ENCODE peak calls at places on chromosomes 11 and 22, in six cellular contexts. R is heart right ventricle, N is mammary epithelial cell, H is NT2/D1, Z is upper lobe of right lung, Y is astrocyte of the spinal cord. C is an unnamed sample.

GRCh38 chr11:73293356-73293936 is 14.6 kb upstream of the ARHGEF17 start:
- DNase-seq in Z (no peak), H (no peak), Y (no peak), N (no peak), R (no peak), C (no peak)

GRCh38 chr11:105230586-105230985 is 91.0 kb upstream of the CARD18 start:
- DNase-seq in N (peak), Z (no peak), R (no peak), Y (no peak), H (no peak), C (no peak)

GRCh38 chr22:26684173-26684572 is 26.8 kb downstream of the MIAT start:
- DNase-seq in Y (no peak), H (no peak), R (no peak), N (no peak), Z (no peak), C (no peak)

GRCh38 chr11:76785513-76785912 is 2.4 kb downstream of the TSKU start:
- DNase-seq in N (no peak), Y (no peak), Z (no peak), H (no peak), R (no peak), C (no peak)

GRCh38 chr22:27224485-27225364 is 567.3 kb downstream of the MIAT start:
- DNase-seq in Y (peak), R (no peak), H (no peak), Z (no peak), N (no peak), C (peak)

GRCh38 chr11:69950120-69950519 is 128.0 kb upstream of the ANO1 start:
- DNase-seq in Z (no peak), Y (peak), R (no peak), H (peak), N (peak), C (no peak)

GRCh38 chr11:17314232-17314547 is 37.4 kb upstream of the NCR3LG1 start:
- DNase-seq in H (no peak), N (peak), Y (peak), Z (no peak), R (no peak), C (peak)

GRCh38 chr11:74276581-74276980 is 34.9 kb downstream of the P4HA3 start:
- DNase-seq in Z (no peak), H (no peak), Y (peak), N (no peak), R (no peak), C (no peak)

GRCh38 chr11:33778682-33779081 is 4.4 kb upstream of the FBXO3 start:
- DNase-seq in R (no peak), Z (no peak), H (no peak), N (no peak), Y (peak), C (peak)

GRCh38 chr11:19121646-19122045 is 4.7 kb downstream of the ZDHHC13 start:
- DNase-seq in H (no peak), Y (no peak), R (no peak), Z (no peak), N (no peak), C (no peak)

GRCh38 chr11:79973701-79974626 is 533.1 kb upstream of the TENM4 start:
- DNase-seq in R (no peak), H (peak), N (peak), Z (no peak), Y (no peak), C (no peak)

GRCh38 chr22:44534335-44534734 is 36.3 kb upstream of the RTL6 start:
- DNase-seq in Z (no peak), R (no peak), H (no peak), N (no peak), Y (no peak), C (no peak)

GRCh38 chr11:44611687-44612437 is 46.4 kb downstream of the CD82 start:
- DNase-seq in H (no peak), R (no peak), Y (no peak), Z (no peak), N (peak), C (no peak)

GRCh38 chr11:4134844-4135243 is 40.2 kb downstream of the RRM1 start:
- DNase-seq in Y (peak), R (no peak), Z (no peak), H (no peak), N (peak), C (peak)

GRCh38 chr11:68206211-68206610 is 6.9 kb downstream of the KMT5B start:
- DNase-seq in R (no peak), Z (no peak), H (peak), Y (peak), N (peak), C (peak)

GRCh38 chr22:42324991-42325710 is 54.7 kb upstream of the TCF20 start:
- DNase-seq in Y (no peak), N (no peak), R (no peak), Z (no peak), H (no peak), C (no peak)

GRCh38 chr11:96162816-96163499 is 180.0 kb downstream of the MAML2 start:
- DNase-seq in Z (no peak), R (no peak), H (no peak), N (peak), Y (peak), C (peak)

GRCh38 chr11:86097965-86098364 is 29.1 kb upstream of the PICALM start:
- DNase-seq in N (no peak), H (no peak), Y (no peak), R (no peak), Z (no peak), C (no peak)

GRCh38 chr11:1453611-1454386 is 32.8 kb downstream of the MOB2 start:
- DNase-seq in H (no peak), Z (no peak), N (no peak), Y (no peak), R (no peak), C (no peak)

GRCh38 chr11:94933225-94934130 is 39.9 kb downstream of the CWC15 start:
- DNase-seq in Z (no peak), N (peak), H (no peak), Y (peak), R (peak), C (peak)

GRCh38 chr22:30754971-30755759 is 60.5 kb downstream of the OSBP2 start:
- DNase-seq in Y (peak), H (peak), Z (no peak), R (no peak), N (peak), C (peak)

GRCh38 chr11:6353367-6353987 is 33.2 kb upstream of the CAVIN3 start:
- DNase-seq in Z (no peak), Y (peak), N (peak), H (peak), R (no peak), C (peak)

GRCh38 chr11:8059030-8059429 is 22.0 kb upstream of the TUB start:
- DNase-seq in R (no peak), H (no peak), Y (no peak), N (no peak), Z (no peak), C (no peak)

GRCh38 chr11:68200639-68201038 is 12.5 kb downstream of the KMT5B start:
- DNase-seq in R (no peak), N (no peak), Z (no peak), H (no peak), Y (peak), C (no peak)

GRCh38 chr11:114059984-114060401 is 482 bp downstream of the ZBTB16 start:
- DNase-seq in Y (peak), H (no peak), Z (no peak), R (no peak), N (peak), C (no peak)

GRCh38 chr11:27020736-27021135 is 19.9 kb upstream of the BBOX1 start:
- DNase-seq in N (no peak), Z (no peak), Y (no peak), R (no peak), H (no peak), C (no peak)

GRCh38 chr11:45282070-45282469 is 4.1 kb downstream of the SYT13 start:
- DNase-seq in N (no peak), Y (no peak), H (no peak), R (no peak), Z (no peak), C (no peak)

GRCh38 chr22:37302617-37303555 is 20.6 kb downstream of the CYTH4 start:
- DNase-seq in N (no peak), H (no peak), Y (no peak), Z (no peak), R (no peak), C (no peak)

GRCh38 chr11:86151188-86152005 is 82.5 kb upstream of the PICALM start:
- DNase-seq in N (no peak), H (no peak), Z (no peak), Y (peak), R (peak), C (no peak)

GRCh38 chr11:57512646-57513445 is 2.7 kb downstream of the SLC43A1 start:
- DNase-seq in R (no peak), H (no peak), N (no peak), Y (no peak), Z (no peak), C (no peak)

GRCh38 chr22:23763579-23764331 is 965 bp downstream of the C22orf15 start:
- DNase-seq in N (no peak), H (no peak), Y (no peak), Z (peak), R (peak), C (no peak)

GRCh38 chr11:2807801-2808241 is 77.8 kb downstream of the CDKN1C start:
- DNase-seq in Y (no peak), R (peak), Z (peak), H (no peak), N (no peak), C (no peak)

GRCh38 chr11:113473983-113474361 is 1.2 kb downstream of the DRD2 start:
- DNase-seq in Y (no peak), N (no peak), R (no peak), Z (no peak), H (no peak), C (no peak)

GRCh38 chr11:70423523-70424505 is 25.5 kb downstream of the CTTN start:
- DNase-seq in H (no peak), Z (no peak), Y (peak), N (peak), R (no peak), C (peak)

GRCh38 chr11:65506770-65507485 is 8.1 kb downstream of the MALAT1 start:
- DNase-seq in N (no peak), H (no peak), Z (peak), R (no peak), Y (peak), C (no peak)

GRCh38 chr11:126594921-126595367 is 239.5 kb downstream of the ST3GAL4 start:
- DNase-seq in H (no peak), N (no peak), Y (no peak), R (no peak), Z (peak), C (no peak)

GRCh38 chr11:75325713-75326438 is 25.6 kb downstream of the ARRB1 start:
- DNase-seq in H (no peak), R (peak), Y (peak), Z (peak), N (peak), C (peak)

GRCh38 chr11:14341968-14342367 is 17.0 kb downstream of the RRAS2 start:
- DNase-seq in Z (no peak), R (no peak), Y (no peak), N (no peak), H (no peak), C (no peak)
- H3K4me3 ChIP-seq in Z (no peak), R (no peak), Y (no peak), N (no peak), H (no peak), C (no peak)

GRCh38 chr11:67034350-67034749 is 11.4 kb downstream of the SYT12 start:
- DNase-seq in R (no peak), H (no peak), N (no peak), Y (no peak), Z (no peak), C (no peak)
- H3K4me3 ChIP-seq in R (no peak), H (no peak), N (no peak), Y (no peak), Z (no peak), C (no peak)

GRCh38 chr22:32880906-32881596 is 79.5 kb downstream of the TIMP3 start:
- DNase-seq in N (no peak), Z (peak), H (no peak), Y (peak), R (peak), C (no peak)
- H3K4me3 ChIP-seq in N (no peak), Z (no peak), H (no peak), Y (no peak), R (no peak), C (no peak)

DNA sequence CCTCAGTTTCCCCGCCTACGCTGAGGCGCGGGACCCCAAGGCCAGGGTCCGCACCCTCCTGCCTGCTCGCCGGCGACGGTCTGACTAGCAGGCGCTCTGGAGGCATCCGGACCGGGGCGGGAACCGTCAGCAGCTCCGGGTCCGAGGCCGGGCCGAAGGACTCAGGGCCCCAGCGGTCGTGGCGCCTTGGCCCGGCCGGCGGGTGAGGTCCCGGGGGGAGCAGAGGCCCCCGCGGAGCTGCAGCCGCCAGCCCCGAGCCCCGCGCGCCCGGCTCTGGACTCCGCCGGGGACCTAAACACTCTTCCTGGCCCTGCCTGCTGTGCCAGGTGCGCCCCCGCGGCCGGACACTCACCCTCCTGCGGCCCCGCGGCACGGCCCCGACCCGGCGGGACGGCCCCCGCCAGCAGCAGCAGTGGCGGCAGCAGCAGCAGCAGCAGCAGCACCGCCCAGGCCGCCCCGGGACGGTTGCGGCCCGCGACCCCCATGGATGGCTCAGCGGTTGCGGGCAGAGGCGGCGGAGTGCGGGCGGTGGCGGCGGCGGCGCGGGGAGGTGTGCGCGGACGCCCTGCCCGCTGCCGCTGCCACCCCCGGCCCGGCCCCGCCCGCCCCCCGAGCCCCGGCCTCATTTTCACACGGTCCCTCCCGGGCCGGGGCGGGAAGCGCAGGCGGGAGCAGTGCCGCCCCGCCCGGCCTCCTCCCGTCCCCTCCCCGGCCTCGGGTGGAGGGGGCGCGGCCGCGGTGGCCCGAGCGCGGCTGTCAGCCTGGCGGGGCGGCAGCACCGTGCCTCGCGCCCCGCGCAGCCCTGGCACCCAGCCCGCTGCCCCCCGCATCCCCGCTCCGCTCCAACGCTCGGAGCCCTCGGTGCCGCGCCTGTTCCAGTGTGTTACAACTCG is at the start of gene SCUBE2:
- DNase-seq in R (no peak), Y (no peak), Z (no peak), N (no peak), H (no peak), C (no peak)
- H3K4me3 ChIP-seq in R (peak), Y (peak), Z (peak), N (no peak), H (peak), C (peak)

DNA sequence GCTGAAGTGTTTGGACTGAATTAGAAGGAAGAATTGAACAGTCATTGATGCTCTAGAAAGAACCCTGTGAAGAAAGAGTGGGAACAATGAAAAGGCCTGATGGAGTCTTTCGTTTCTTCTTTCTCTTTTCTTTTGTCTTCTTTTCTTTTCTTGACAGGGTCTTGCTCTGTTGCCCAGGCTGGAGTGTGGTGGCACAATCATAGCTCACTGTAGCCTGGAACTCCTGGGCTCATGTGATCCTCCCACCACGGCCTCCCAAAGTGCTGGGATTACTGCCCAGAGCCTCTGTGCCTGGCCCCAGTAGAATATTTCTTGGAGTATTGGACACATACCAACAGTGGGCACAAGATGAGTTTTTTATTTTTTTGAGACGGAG is 1.1 kb downstream of the FEN1 start:
- DNase-seq in H (no peak), N (no peak), Y (no peak), R (no peak), Z (peak), C (no peak)
- H3K4me3 ChIP-seq in H (peak), N (peak), Y (peak), R (peak), Z (no peak), C (peak)

GRCh38 chr11:48170840-48171233 is 45.8 kb upstream of the OR4B1 start:
- DNase-seq in N (no peak), Z (no peak), Y (peak), R (no peak), H (no peak), C (no peak)

GRCh38 chr11:48168815-48169214 is 47.8 kb upstream of the OR4B1 start:
- DNase-seq in N (no peak), Y (no peak), R (no peak), H (no peak), Z (no peak), C (no peak)

GRCh38 chr11:48169706-48170105 is 46.9 kb upstream of the OR4B1 start:
- DNase-seq in H (no peak), Y (no peak), N (no peak), R (peak), Z (no peak), C (no peak)

GRCh38 chr11:48170176-48170839 is 46.3 kb upstream of the OR4B1 start:
- DNase-seq in H (no peak), R (no peak), N (no peak), Y (peak), Z (no peak), C (no peak)

GRCh38 chr11:48169259-48169658 is 47.4 kb upstream of the OR4B1 start:
- DNase-seq in Y (no peak), R (no peak), H (no peak), Z (no peak), N (no peak), C (no peak)
- H3K4me3 ChIP-seq in Y (no peak), R (no peak), H (no peak), Z (no peak), N (no peak), C (no peak)

C was measured in astrocyte of the cerebellum.